ENCODE peak calls at places on chromosomes 4 and X, in four cellular contexts. D, N, S and A are unnamed samples.

GRCh38 chr4:171538601-171539100 is 274.6 kb upstream of the GALNTL6 start:
- DNase-seq in N (no peak), S (no peak), D (no peak), A (no peak)

GRCh38 chrX:11341274-11342256 is 48.4 kb downstream of the AMELX start:
- DNase-seq in D (peak), S (peak), N (peak), A (peak)

GRCh38 chrX:121831601-121832000 is 784.2 kb downstream of the GLUD2 start:
- DNase-seq in N (no peak), D (no peak), S (peak), A (no peak)

GRCh38 chrX:126723881-126724280 is 95.6 kb upstream of the PRR32 start:
- DNase-seq in N (no peak), D (no peak), S (no peak), A (no peak)

GRCh38 chrX:96982159-96982558 is 98.5 kb downstream of the RPA4 start:
- DNase-seq in D (no peak), S (no peak), N (no peak), A (no peak)

GRCh38 chrX:29215251-29215650 is 628.0 kb downstream of the IL1RAPL1 start:
- DNase-seq in D (no peak), N (no peak), S (peak), A (no peak)

GRCh38 chr4:113878718-113879117 is 100.7 kb downstream of the ARSJ start:
- DNase-seq in N (no peak), S (peak), D (no peak), A (no peak)

GRCh38 chr4:148834804-148835598 is 392.8 kb upstream of the NR3C2 start:
- DNase-seq in D (no peak), S (peak), N (no peak), A (no peak)

GRCh38 chr4:40719008-40719623 is 30.6 kb upstream of the NSUN7 start:
- DNase-seq in S (peak), N (no peak), D (no peak), A (no peak)

GRCh38 chr4:3115637-3116300 is 41.3 kb downstream of the HTT start:
- DNase-seq in S (no peak), D (no peak), N (no peak), A (no peak)

GRCh38 chrX:121146059-121146628 is 98.7 kb downstream of the GLUD2 start:
- DNase-seq in D (no peak), N (no peak), S (no peak), A (no peak)

GRCh38 chrX:48540480-48540879 is 966 bp downstream of the TBC1D25 start:
- DNase-seq in D (no peak), S (no peak), N (no peak), A (no peak)

GRCh38 chrX:48539345-48540014 is at the start of gene TBC1D25:
- DNase-seq in D (peak), S (peak), N (peak), A (peak)

GRCh38 chrX:48538641-48539344 is 721 bp upstream of the TBC1D25 start:
- DNase-seq in S (no peak), D (no peak), N (no peak), A (no peak)

GRCh38 chrX:48541140-48541814 is 1.8 kb downstream of the TBC1D25 start:
- DNase-seq in D (no peak), N (no peak), S (no peak), A (no peak)

GRCh38 chrX:48540015-48540350 is 469 bp downstream of the TBC1D25 start:
- DNase-seq in N (no peak), D (no peak), S (peak), A (peak)
- TF ChIP-seq CTCF in N (no peak), D (no peak), S (no peak), A (no peak)

DNA sequence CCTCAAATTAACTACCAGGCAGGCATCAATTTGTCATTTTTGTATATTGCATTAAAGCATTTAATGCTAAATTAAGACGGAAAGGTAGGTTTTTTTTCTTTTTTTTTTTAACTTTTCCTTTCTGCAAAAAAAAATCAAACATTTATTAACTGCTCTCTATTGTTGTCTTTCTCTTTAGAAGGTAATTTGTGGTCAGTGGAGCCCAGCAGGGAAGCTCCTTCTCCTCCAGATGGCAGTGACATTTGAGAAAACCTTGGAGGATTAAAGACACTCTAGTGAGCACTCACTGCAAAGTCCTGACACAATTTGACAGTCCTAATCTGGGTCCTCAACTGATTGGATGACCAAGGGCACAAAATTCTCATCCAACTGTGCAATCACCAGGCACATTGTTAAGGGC is 102.4 kb downstream of the SLIT2 start:
- DNase-seq in D (no peak), S (no peak), N (no peak), A (no peak)
- TF ChIP-seq CTCF in D (no peak), S (no peak), N (no peak), A (no peak)

GRCh38 chrX:117743469-117744251 is 372.9 kb downstream of the KLHL13 start:
- DNase-seq in D (no peak), N (no peak), S (peak), A (no peak)
- TF ChIP-seq CTCF in D (no peak), N (no peak), S (peak), A (no peak)

GRCh38 chrX:2501246-2502102 is 698 bp upstream of the DHRSX start:
- DNase-seq in D (no peak), N (no peak), S (no peak), A (no peak)

GRCh38 chrX:2498781-2499302 is 1.9 kb downstream of the DHRSX start:
- DNase-seq in D (no peak), N (peak), S (no peak), A (no peak)

GRCh38 chrX:2500681-2501151 is at the start of the genes DHRSX and ZBED1:
- DNase-seq in D (no peak), N (no peak), S (no peak), A (no peak)

GRCh38 chrX:2499507-2499906 is 1.3 kb downstream of the DHRSX start:
- DNase-seq in S (no peak), N (peak), D (no peak), A (no peak)

GRCh38 chrX:2500091-2500680 is 590 bp downstream of the DHRSX start:
- DNase-seq in N (peak), D (no peak), S (peak), A (peak)
- TF ChIP-seq CTCF in N (no peak), D (no peak), S (no peak), A (peak)

GRCh38 chr4:32775049-32775448 is 2054.9 kb downstream of the PCDH7 start:
- DNase-seq in D (no peak), N (no peak), S (no peak), A (no peak)
- TF ChIP-seq CTCF in D (no peak), N (no peak), S (no peak), A (no peak)